ENCODE peak calls at places on chromosomes 5 and 9, in seven cellular contexts. M is IMR-90, O is mesendoderm, B is H1, F is mesenchymal stem cell, S is H9, D is trophoblast cell. H is an unnamed sample.

GRCh38 chr5:168874713-168875380 is 295.7 kb upstream of the PANK3 start:
- DNase-seq in M (peak), O (peak), B (peak), F (peak), S (peak), D (peak), H (no peak)

GRCh38 chr5:1544294-1545010 is 20.7 kb upstream of the LPCAT1 start:
- DNase-seq in M (no peak), O (no peak), B (no peak), F (no peak), S (no peak), D (no peak), H (no peak)

GRCh38 chr9:70466976-70467551 is 52.6 kb upstream of the KLF9 start:
- DNase-seq in M (peak), O (no peak), B (no peak), F (peak), S (no peak), D (no peak), H (no peak)

GRCh38 chr9:116525611-116526010 is 161.5 kb upstream of the TRIM32 start:
- DNase-seq in M (no peak), O (no peak), B (no peak), F (no peak), S (no peak), D (no peak), H (no peak)

GRCh38 chr9:105457560-105458294 is 9.9 kb downstream of the FSD1L start:
- DNase-seq in M (no peak), O (no peak), B (no peak), F (no peak), S (peak), D (no peak), H (no peak)

GRCh38 chr5:179431221-179431620 is 86.0 kb upstream of the ADAMTS2 start:
- DNase-seq in M (no peak), O (no peak), B (no peak), F (no peak), S (no peak), D (no peak), H (no peak)

GRCh38 chr9:27368317-27368985 is 71.5 kb upstream of the EQTN start:
- DNase-seq in M (no peak), O (peak), B (no peak), F (no peak), S (no peak), D (no peak), H (peak)

GRCh38 chr5:7261049-7261448 is 134.9 kb upstream of the ADCY2 start:
- DNase-seq in M (no peak), O (peak), B (peak), F (peak), S (peak), D (peak), H (peak)

GRCh38 chr5:136731241-136731885 is 366.0 kb upstream of the TRPC7 start:
- DNase-seq in M (peak), O (no peak), B (no peak), F (no peak), S (no peak), D (no peak), H (no peak)

GRCh38 chr9:77486968-77487367 is 161.2 kb downstream of the GNA14 start:
- DNase-seq in M (no peak), O (no peak), B (no peak), F (no peak), S (no peak), D (no peak), H (no peak)

GRCh38 chr9:18920141-18920611 is 112.8 kb downstream of the SAXO1 start:
- DNase-seq in M (no peak), O (no peak), B (no peak), F (no peak), S (no peak), D (no peak), H (no peak)

GRCh38 chr9:12737871-12738270 is 36.9 kb upstream of the LURAP1L start:
- DNase-seq in M (no peak), O (no peak), B (no peak), F (no peak), S (no peak), D (no peak), H (no peak)

GRCh38 chr5:14199902-14200301 is 56.8 kb downstream of the TRIO start:
- DNase-seq in M (no peak), O (no peak), B (no peak), F (no peak), S (no peak), D (no peak), H (no peak)

GRCh38 chr5:143177263-143177994 is 226.1 kb downstream of the NR3C1 start:
- DNase-seq in M (peak), O (no peak), B (no peak), F (no peak), S (no peak), D (no peak), H (no peak)

GRCh38 chr5:88837817-88838216 is 45.2 kb downstream of the MEF2C start:
- DNase-seq in M (no peak), O (no peak), B (no peak), F (no peak), S (no peak), D (no peak), H (no peak)

GRCh38 chr5:97547999-97548797 is 365.2 kb upstream of the RIOK2 start:
- DNase-seq in M (no peak), O (no peak), B (no peak), F (peak), S (no peak), D (no peak), H (no peak)

GRCh38 chr9:29213374-29214161 is 1640.3 kb upstream of the C9orf72 start:
- DNase-seq in M (no peak), O (peak), B (no peak), F (peak), S (peak), D (no peak), H (peak)

GRCh38 chr5:148957591-148958202 is 105.2 kb downstream of the SH3TC2 start:
- DNase-seq in M (peak), O (peak), B (no peak), F (peak), S (peak), D (no peak), H (peak)

GRCh38 chr5:139772927-139773690 is 22.5 kb upstream of the PSD2 start:
- DNase-seq in M (no peak), O (no peak), B (no peak), F (no peak), S (no peak), D (no peak), H (no peak)

GRCh38 chr9:16154570-16155078 is 601.8 kb downstream of the CCDC171 start:
- DNase-seq in M (no peak), O (peak), B (peak), F (no peak), S (peak), D (peak), H (no peak)

GRCh38 chr5:143135832-143136551 is 267.5 kb downstream of the NR3C1 start:
- DNase-seq in M (peak), O (no peak), B (no peak), F (no peak), S (no peak), D (no peak), H (no peak)

GRCh38 chr5:104189031-104189430 is 626.4 kb upstream of the NUDT12 start:
- DNase-seq in M (peak), O (no peak), B (no peak), F (peak), S (no peak), D (no peak), H (no peak)

GRCh38 chr5:159975462-159976019 is 33.4 kb upstream of the TTC1 start:
- DNase-seq in M (peak), O (peak), B (no peak), F (peak), S (no peak), D (no peak), H (no peak)

GRCh38 chr5:134491841-134492442 is 33.5 kb upstream of the JADE2 start:
- DNase-seq in M (no peak), O (no peak), B (no peak), F (no peak), S (no peak), D (no peak), H (no peak)

GRCh38 chr9:106502930-106503329 is 360.0 kb upstream of the ZNF462 start:
- DNase-seq in M (no peak), O (no peak), B (no peak), F (no peak), S (no peak), D (no peak), H (no peak)

GRCh38 chr9:127769985-127770904 is 8.2 kb downstream of the SH2D3C start:
- DNase-seq in M (no peak), O (no peak), B (no peak), F (no peak), S (no peak), D (no peak), H (no peak)

GRCh38 chr5:134250949-134251348 is 25.1 kb upstream of the PPP2CA start:
- DNase-seq in M (no peak), O (no peak), B (no peak), F (no peak), S (no peak), D (no peak), H (no peak)

GRCh38 chr5:181203842-181204560 is 995 bp downstream of the TRIM7 start:
- DNase-seq in M (no peak), O (no peak), B (no peak), F (peak), S (peak), D (no peak), H (no peak)

GRCh38 chr9:16515879-16516289 is 354.6 kb downstream of the BNC2 start:
- DNase-seq in M (peak), O (peak), B (peak), F (peak), S (peak), D (no peak), H (no peak)

GRCh38 chr9:28808042-28808441 is 1234.8 kb upstream of the C9orf72 start:
- DNase-seq in M (no peak), O (no peak), B (no peak), F (peak), S (no peak), D (no peak), H (no peak)

GRCh38 chr5:169106906-169107305 is 194.0 kb downstream of the SLIT3 start:
- DNase-seq in M (no peak), O (no peak), B (no peak), F (no peak), S (no peak), D (no peak), H (no peak)

GRCh38 chr9:135522931-135523330 is 1.7 kb downstream of the LCN1 start:
- DNase-seq in M (no peak), O (no peak), B (no peak), F (no peak), S (no peak), D (no peak), H (no peak)

GRCh38 chr9:38106488-38106887 is 37.5 kb upstream of the SHB start:
- DNase-seq in M (no peak), O (no peak), B (no peak), F (no peak), S (no peak), D (no peak), H (no peak)

GRCh38 chr9:134434896-134435506 is 108.7 kb downstream of the RXRA start:
- DNase-seq in M (peak), O (no peak), B (no peak), F (peak), S (no peak), D (no peak), H (no peak)

GRCh38 chr5:7589800-7590199 is 193.9 kb downstream of the ADCY2 start:
- DNase-seq in M (no peak), O (peak), B (no peak), F (no peak), S (no peak), D (no peak), H (no peak)

GRCh38 chr9:110918316-110919054 is 119.8 kb downstream of the LPAR1 start:
- DNase-seq in M (peak), O (no peak), B (no peak), F (peak), S (no peak), D (no peak), H (no peak)

GRCh38 chr9:20065076-20065475 is 276.2 kb upstream of the SLC24A2 start:
- DNase-seq in M (no peak), O (no peak), B (no peak), F (no peak), S (no peak), D (no peak), H (no peak)

GRCh38 chr9:6383551-6384225 is 29.3 kb upstream of the UHRF2 start:
- DNase-seq in M (peak), O (no peak), B (no peak), F (peak), S (no peak), D (no peak), H (no peak)

GRCh38 chr9:38443181-38443580 is 18.9 kb upstream of the IGFBPL1 start:
- DNase-seq in M (peak), O (peak), B (no peak), F (peak), S (no peak), D (peak), H (no peak)

GRCh38 chr5:68021185-68021584 is 194.4 kb upstream of the PIK3R1 start:
- DNase-seq in M (no peak), O (no peak), B (no peak), F (no peak), S (no peak), D (no peak), H (no peak)
- H3K4me2 ChIP-seq in M (no peak), O (no peak), B (no peak), F (no peak), S (no peak), D (no peak), H (no peak)

GRCh38 chr5:173099461-173099860 is 43.3 kb downstream of the CREBRF start:
- DNase-seq in M (no peak), O (no peak), B (no peak), F (no peak), S (no peak), D (no peak), H (no peak)
- H3K23ac ChIP-seq in M (no peak), O (no peak), B (no peak), F (no peak), S (no peak), D (no peak), H (no peak)

GRCh38 chr5:72841756-72842535 is 25.5 kb downstream of the TNPO1 start:
- DNase-seq in M (peak), O (no peak), B (no peak), F (peak), S (no peak), D (no peak), H (no peak)
- H3K9ac ChIP-seq in M (no peak), O (no peak), B (no peak), F (peak), S (no peak), D (no peak), H (no peak)

GRCh38 chr9:114953917-114954316 is 23.5 kb upstream of the TNFSF8 start:
- DNase-seq in M (peak), O (peak), B (no peak), F (peak), S (no peak), D (peak), H (no peak)
- H3K4me2 ChIP-seq in M (peak), O (no peak), B (no peak), F (no peak), S (no peak), D (no peak), H (no peak)

DNA sequence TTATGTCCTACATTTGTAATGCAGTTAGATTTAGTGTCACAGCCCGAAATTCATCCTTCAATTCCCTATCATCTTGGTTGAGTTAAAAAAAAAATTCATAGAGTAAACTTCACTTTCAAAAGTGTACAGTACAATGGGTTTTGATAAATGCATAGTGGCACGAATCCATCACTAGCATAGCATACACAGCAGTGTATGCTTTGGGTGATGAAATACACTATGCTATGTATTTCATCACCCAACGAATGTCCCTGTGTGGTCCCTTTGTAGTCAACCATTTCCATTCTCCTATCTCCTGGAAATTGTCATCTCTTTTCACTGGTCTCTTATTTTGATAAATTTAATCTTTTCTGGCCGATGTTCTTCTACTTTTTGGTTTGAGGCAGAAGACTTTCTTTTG is 129.4 kb upstream of the BASP1 start:
- DNase-seq in M (no peak), O (no peak), B (no peak), F (no peak), S (no peak), D (no peak), H (no peak)
- H3K23ac ChIP-seq in M (no peak), O (no peak), B (no peak), F (no peak), S (no peak), D (no peak), H (no peak)

GRCh38 chr5:111744455-111744854 is 12.5 kb downstream of the NREP start:
- DNase-seq in M (no peak), O (no peak), B (no peak), F (no peak), S (no peak), D (no peak), H (no peak)

GRCh38 chr5:111742166-111742565 is 14.8 kb downstream of the NREP start:
- DNase-seq in M (no peak), O (no peak), B (no peak), F (no peak), S (no peak), D (no peak), H (no peak)

GRCh38 chr5:111743993-111744392 is 13.0 kb downstream of the NREP start:
- DNase-seq in M (peak), O (no peak), B (no peak), F (peak), S (no peak), D (peak), H (no peak)

GRCh38 chr5:111742595-111742994 is 14.4 kb downstream of the NREP start:
- DNase-seq in M (peak), O (no peak), B (no peak), F (peak), S (no peak), D (peak), H (no peak)

GRCh38 chr5:111743521-111743920 is 13.5 kb downstream of the NREP start:
- DNase-seq in M (no peak), O (no peak), B (no peak), F (no peak), S (no peak), D (no peak), H (no peak)
- H3K9ac ChIP-seq in M (no peak), O (no peak), B (no peak), F (peak), S (no peak), D (no peak), H (no peak)